ENCODE peak calls at places on chromosomes 13 and 19, in four cellular contexts. N is uterus, P is A549, V is H9. I is an unnamed sample.
A peak's percentile ranks its signal among the peaks of the same experiment; 100 is the strongest.

GRCh38 chr19:52991484-52991883 is 22.2 kb upstream of the ERVV-1 start:
- DNase-seq in N (no peak), P (no peak), V (no peak), I (no peak)

GRCh38 chr19:43446746-43447489 is 18.5 kb downstream of the LYPD3 start:
- DNase-seq in N (peak; percentile 69), P (peak; percentile 86), V (peak; percentile 86), I (peak; percentile 72)

GRCh38 chr19:51830263-51830662 is 35.3 kb downstream of the FPR3 start:
- DNase-seq in N (no peak), P (no peak), V (no peak), I (no peak)

GRCh38 chr13:81001828-81002385 is 661.0 kb upstream of the SPRY2 start:
- DNase-seq in N (no peak), P (no peak), V (no peak), I (no peak)

GRCh38 chr19:38736036-38736412 is 8.2 kb downstream of the CAPN12 start:
- DNase-seq in N (peak; percentile 49), P (peak; percentile 80), V (peak; percentile 68), I (no peak)

GRCh38 chr19:7268737-7269098 is 25.5 kb downstream of the INSR start:
- DNase-seq in N (no peak), P (no peak), V (no peak), I (no peak)

GRCh38 chr19:50778906-50779430 is 8.7 kb downstream of the GPR32 start:
- DNase-seq in N (no peak), P (no peak), V (no peak), I (no peak)

GRCh38 chr13:47598340-47598911 is 402.6 kb downstream of the SUCLA2 start:
- DNase-seq in N (no peak), P (no peak), V (no peak), I (no peak)

GRCh38 chr13:26965976-26966375 is 205.4 kb upstream of the GPR12 start:
- DNase-seq in N (peak; percentile 45), P (no peak), V (no peak), I (no peak)

GRCh38 chr13:99380921-99381645 is 73.9 kb upstream of the GPR183 start:
- DNase-seq in N (no peak), P (no peak), V (no peak), I (no peak)

GRCh38 chr19:35818445-35818844 is 5.8 kb upstream of the PRODH2 start:
- DNase-seq in N (no peak), P (no peak), V (no peak), I (no peak)

GRCh38 chr13:25180795-25181537 is 8.9 kb upstream of the AMER2 start:
- DNase-seq in N (no peak), P (no peak), V (no peak), I (no peak)

GRCh38 chr13:111573362-111573761 is 252.9 kb downstream of the TEX29 start:
- DNase-seq in N (no peak), P (no peak), V (no peak), I (no peak)

GRCh38 chr19:34217952-34218817 is 36.2 kb upstream of the GARRE1 start:
- DNase-seq in N (peak; percentile 29), P (no peak), V (no peak), I (no peak)

GRCh38 chr13:95833126-95833525 is 156.2 kb downstream of the DNAJC3 start:
- DNase-seq in N (no peak), P (no peak), V (no peak), I (no peak)

GRCh38 chr13:60584976-60585375 is 188.0 kb downstream of the TDRD3 start:
- DNase-seq in N (no peak), P (no peak), V (peak; percentile 83), I (peak; percentile 26)

GRCh38 chr13:23751195-23751594 is 138.0 kb downstream of the MIPEP start:
- DNase-seq in N (no peak), P (no peak), V (no peak), I (no peak)

GRCh38 chr19:35903550-35904179 is 1.3 kb downstream of the HCST start:
- DNase-seq in N (peak; percentile 56), P (peak; percentile 76), V (peak; percentile 91), I (peak; percentile 43)

GRCh38 chr19:55654323-55654832 is 457 bp upstream of the U2AF2 start:
- DNase-seq in N (peak; percentile 99), P (peak; percentile 90), V (peak; percentile 99), I (peak; percentile 99)

GRCh38 chr19:31054430-31054829 is 294.8 kb downstream of the TSHZ3 start:
- DNase-seq in N (no peak), P (peak; percentile 28), V (peak; percentile 88), I (no peak)

GRCh38 chr19:3632098-3632497 is 5.5 kb upstream of the CACTIN start:
- DNase-seq in N (no peak), P (no peak), V (no peak), I (no peak)

GRCh38 chr13:72104656-72105180 is 237.7 kb upstream of the DACH1 start:
- DNase-seq in N (no peak), P (no peak), V (no peak), I (no peak)

GRCh38 chr19:3516675-3517207 is 10.6 kb downstream of the FZR1 start:
- DNase-seq in N (no peak), P (no peak), V (no peak), I (no peak)

GRCh38 chr13:66508153-66508909 is 721.8 kb downstream of the PCDH9 start:
- DNase-seq in N (no peak), P (no peak), V (no peak), I (no peak)

GRCh38 chr19:3556978-3557460 is 367 bp downstream of the MFSD12 start:
- DNase-seq in N (no peak), P (peak; percentile 46), V (peak; percentile 33), I (no peak)

GRCh38 chr19:12611361-12611699 is 610 bp downstream of the ZNF791 start:
- DNase-seq in N (peak; percentile 72), P (peak; percentile 60), V (peak; percentile 66), I (peak; percentile 63)

GRCh38 chr19:12606796-12607195 is 3.8 kb downstream of the ZNF490 start:
- DNase-seq in N (no peak), P (no peak), V (no peak), I (no peak)

DNA sequence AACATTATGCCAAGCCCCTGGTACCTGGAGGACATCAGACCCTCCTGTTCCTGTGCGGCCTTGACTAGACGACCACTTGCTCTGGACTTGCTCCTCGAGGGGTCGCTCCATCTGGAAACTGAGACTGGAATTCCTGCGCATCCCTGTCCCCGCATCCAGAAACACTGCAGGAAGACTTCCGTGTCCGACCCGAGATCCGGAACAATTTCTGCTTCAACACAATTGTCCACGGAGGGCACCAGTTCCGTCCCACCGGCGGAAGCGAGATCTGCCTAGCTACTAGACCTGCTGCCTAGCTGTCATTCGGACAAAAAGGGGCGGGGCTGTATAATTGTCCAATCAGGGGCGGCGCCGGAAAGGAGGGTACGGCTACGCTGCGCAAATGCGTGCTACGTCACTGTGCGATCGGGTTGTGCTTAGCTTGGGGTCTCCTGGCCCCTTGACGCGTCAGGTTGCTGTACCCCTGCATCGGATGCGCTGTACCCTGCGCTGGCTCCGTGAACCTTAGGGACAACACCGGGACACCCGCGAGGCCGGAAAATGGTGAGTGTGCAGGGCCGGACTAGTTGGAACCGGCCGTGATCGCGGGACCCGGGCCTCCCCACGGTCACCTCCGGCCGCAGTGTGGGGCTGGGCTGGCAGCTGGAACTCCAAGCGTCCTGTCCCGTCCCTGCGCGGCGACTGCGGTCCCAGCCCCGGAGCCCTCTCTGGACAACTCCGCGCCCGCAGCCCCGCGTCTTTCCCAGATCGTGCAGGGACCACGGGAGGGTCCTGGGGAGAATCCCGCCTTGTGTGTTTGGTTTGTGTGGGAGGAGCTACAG is at the start of the genes ZNF490 and ZNF791:
- DNase-seq in N (peak; percentile 99), P (peak; percentile 89), V (peak; percentile 97), I (peak; percentile 100)
- TF ChIP-seq CTCF in N (peak; percentile 19), P (no peak), V (peak; percentile 34), I (no peak)

GRCh38 chr13:68025604-68026003 is 795.5 kb upstream of the PCDH9 start:
- DNase-seq in N (no peak), P (no peak), V (no peak), I (no peak)

GRCh38 chr13:68019901-68020300 is 789.8 kb upstream of the PCDH9 start:
- DNase-seq in N (no peak), P (no peak), V (no peak), I (no peak)

GRCh38 chr13:68026077-68026476 is 795.9 kb upstream of the PCDH9 start:
- DNase-seq in N (no peak), P (no peak), V (no peak), I (no peak)

GRCh38 chr13:68027311-68027710 is 797.2 kb upstream of the PCDH9 start:
- DNase-seq in N (no peak), P (no peak), V (no peak), I (no peak)

GRCh38 chr13:68023838-68024581 is 793.9 kb upstream of the PCDH9 start:
- DNase-seq in N (no peak), P (no peak), V (peak; percentile 27), I (no peak)
- H3K4me1 ChIP-seq in N (no peaks in the 10 kb centered on the region), P (no peaks in the 10 kb centered on the region), V (peaks cover 7% of the 10 kb centered on the region), I (no peaks in the 10 kb centered on the region)

GRCh38 chr19:47002853-47003610 is 16.6 kb upstream of the NPAS1 start:
- DNase-seq in N (no peak), P (no peak), V (no peak), I (no peak)

GRCh38 chr19:47004012-47004465 is 15.6 kb upstream of the NPAS1 start:
- DNase-seq in N (no peak), P (no peak), V (peak; percentile 27), I (no peak)

GRCh38 chr19:47001584-47001983 is 18.1 kb upstream of the NPAS1 start:
- DNase-seq in N (no peak), P (no peak), V (no peak), I (no peak)

GRCh38 chr19:47003611-47003935 is 16.1 kb upstream of the NPAS1 start:
- DNase-seq in N (no peak), P (no peak), V (no peak), I (no peak)

DNA sequence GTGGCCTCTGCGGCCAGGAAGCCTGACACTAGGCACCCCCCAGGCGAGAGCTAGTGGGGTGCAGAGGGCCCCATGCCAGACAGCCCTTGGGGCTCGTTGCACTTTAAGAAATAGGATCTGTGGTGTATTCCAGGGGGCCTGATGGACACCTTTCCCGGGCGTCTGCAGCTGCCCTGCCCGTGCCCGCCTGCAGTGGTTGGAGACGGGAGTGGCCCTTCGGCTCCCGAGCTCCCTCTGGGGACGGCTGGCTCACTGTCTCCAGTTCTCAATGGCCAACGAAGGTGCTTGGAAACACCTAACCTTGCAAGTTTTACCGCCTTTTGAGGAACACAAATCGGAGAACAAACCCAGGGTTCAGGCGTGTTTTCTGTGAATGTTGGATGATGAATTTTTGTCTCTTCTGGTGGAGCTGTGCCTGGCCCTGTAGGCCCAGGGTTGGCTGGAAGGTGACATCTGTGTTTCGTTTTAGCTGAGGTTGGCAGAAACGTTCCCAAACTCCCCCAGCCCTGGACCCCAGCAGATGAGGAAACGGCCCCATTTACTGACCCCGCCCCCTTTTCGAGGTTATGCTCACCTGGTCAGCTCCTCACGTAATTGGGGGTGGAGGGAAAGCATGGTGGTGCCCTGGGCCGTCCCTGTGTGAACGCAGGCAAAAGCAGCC is 17.4 kb upstream of the NPAS1 start:
- DNase-seq in N (no peak), P (no peak), V (no peak), I (no peak)
- TF ChIP-seq CTCF in N (peak; percentile 7), P (peak; percentile 49), V (peak; percentile 30), I (no peak)

GRCh38 chr19:47483800-47484690 is at the start of gene KPTN:
- DNase-seq in N (peak; percentile 84), P (peak; percentile 99), V (peak; percentile 94), I (peak; percentile 75)
- H3K4me1 ChIP-seq in N (no peaks in the 10 kb centered on the region), P (peaks cover 12% of the 10 kb centered on the region), V (no peaks in the 10 kb centered on the region), I (no peaks in the 10 kb centered on the region)